ENCODE peak calls at places on chromosomes 1 and 21, in six cellular contexts. One of them, this sample, is unnamed.

GRCh38 chr21:38267991-38268858 is 11.4 kb downstream of the KCNJ15 start:
- DNase-seq in retinal pigment epithelial cell: no peak
- DNase-seq in T-helper 2 cell: no peak
- DNase-seq in A549: no peak
- DNase-seq in ACHN: no peak
- DNase-seq in endodermal cell: no peak
- DNase-seq in this sample: no peak

GRCh38 chr1:17377325-17377953 is 5.4 kb downstream of the PADI6 start:
- DNase-seq in ACHN: no peak
- DNase-seq in A549: no peak
- DNase-seq in retinal pigment epithelial cell: no peak
- DNase-seq in endodermal cell: peak; percentile 88
- DNase-seq in T-helper 2 cell: no peak
- DNase-seq in this sample: no peak

GRCh38 chr1:180616441-180616840 is 15.4 kb upstream of the XPR1 start:
- DNase-seq in T-helper 2 cell: no peak
- DNase-seq in retinal pigment epithelial cell: no peak
- DNase-seq in ACHN: no peak
- DNase-seq in A549: no peak
- DNase-seq in endodermal cell: no peak
- DNase-seq in this sample: no peak

GRCh38 chr1:90729484-90730246 is 12.6 kb upstream of the BARHL2 start:
- DNase-seq in retinal pigment epithelial cell: no peak
- DNase-seq in A549: no peak
- DNase-seq in ACHN: no peak
- DNase-seq in T-helper 2 cell: no peak
- DNase-seq in endodermal cell: peak; percentile 94
- DNase-seq in this sample: no peak

GRCh38 chr21:42272109-42272962 is 42.9 kb downstream of the TFF3 start:
- DNase-seq in A549: no peak
- DNase-seq in ACHN: no peak
- DNase-seq in endodermal cell: no peak
- DNase-seq in T-helper 2 cell: no peak
- DNase-seq in retinal pigment epithelial cell: no peak
- DNase-seq in this sample: no peak

GRCh38 chr1:214404571-214405213 is 123.7 kb downstream of the SMYD2 start:
- DNase-seq in retinal pigment epithelial cell: no peak
- DNase-seq in T-helper 2 cell: no peak
- DNase-seq in ACHN: peak; percentile 93
- DNase-seq in endodermal cell: peak; percentile 88
- DNase-seq in A549: no peak
- DNase-seq in this sample: peak; percentile 81

GRCh38 chr1:108124023-108124422 is 76.1 kb downstream of the SLC25A24 start:
- DNase-seq in endodermal cell: no peak
- DNase-seq in ACHN: no peak
- DNase-seq in retinal pigment epithelial cell: no peak
- DNase-seq in T-helper 2 cell: no peak
- DNase-seq in A549: no peak
- DNase-seq in this sample: no peak

GRCh38 chr1:25569599-25570458 is 26.4 kb downstream of the LDLRAP1 start:
- DNase-seq in retinal pigment epithelial cell: no peak
- DNase-seq in A549: no peak
- DNase-seq in T-helper 2 cell: no peak
- DNase-seq in endodermal cell: peak; percentile 38
- DNase-seq in ACHN: no peak
- DNase-seq in this sample: no peak

GRCh38 chr1:10556430-10557005 is 81.8 kb downstream of the PEX14 start:
- DNase-seq in A549: no peak
- DNase-seq in retinal pigment epithelial cell: no peak
- DNase-seq in ACHN: no peak
- DNase-seq in T-helper 2 cell: no peak
- DNase-seq in endodermal cell: no peak
- DNase-seq in this sample: no peak

GRCh38 chr1:165570078-165570477 is 26.3 kb downstream of the LRRC52 start:
- DNase-seq in retinal pigment epithelial cell: no peak
- DNase-seq in A549: no peak
- DNase-seq in endodermal cell: no peak
- DNase-seq in T-helper 2 cell: no peak
- DNase-seq in ACHN: no peak
- DNase-seq in this sample: no peak

GRCh38 chr1:150612014-150612345 is 17.4 kb downstream of the ENSA start:
- DNase-seq in endodermal cell: no peak
- DNase-seq in A549: no peak
- DNase-seq in ACHN: no peak
- DNase-seq in retinal pigment epithelial cell: no peak
- DNase-seq in T-helper 2 cell: no peak
- DNase-seq in this sample: no peak

GRCh38 chr1:65075123-65075976 is 72.7 kb upstream of the AK4 start:
- DNase-seq in ACHN: peak; percentile 55
- DNase-seq in retinal pigment epithelial cell: peak; percentile 35
- DNase-seq in A549: peak; percentile 66
- DNase-seq in endodermal cell: peak; percentile 83
- DNase-seq in T-helper 2 cell: peak; percentile 44
- DNase-seq in this sample: no peak

This sample was measured in epithelial cell of proximal tubule.